ENCODE peak calls at places on chromosomes 2 and 18, in nine cellular contexts. X is breast epithelium, B is heart left ventricle, M is tibial nerve, R is stomach, P is spleen, O is IMR-90, J is suprapubic skin, S is adrenal gland. I is an unnamed sample.

GRCh38 chr2:46252891-46253659 is 44.1 kb upstream of the EPAS1 start:
- DNase-seq in M (no peak), B (peak; percentile 86), P (no peak), O (no peak), J (no peak), R (no peak), S (peak; percentile 33), X (no peak), I (no peak)

GRCh38 chr2:171923206-171923605 is 945 bp downstream of the HAT1 start:
- DNase-seq in S (peak; percentile 34), M (no peak), X (no peak), J (no peak), P (no peak), O (peak; percentile 38), R (peak; percentile 28), B (no peak), I (peak; percentile 26)

GRCh38 chr2:69843993-69844392 is 14.5 kb downstream of the GMCL1 start:
- DNase-seq in M (no peak), X (no peak), R (no peak), O (no peak), P (no peak), B (no peak), S (no peak), J (no peak), I (no peak)

GRCh38 chr2:227822416-227823003 is 8.9 kb downstream of the CCL20 start:
- DNase-seq in M (no peak), P (no peak), J (no peak), S (no peak), R (no peak), O (no peak), B (no peak), X (no peak), I (no peak)

GRCh38 chr2:49261791-49262190 is 107.5 kb upstream of the FSHR start:
- DNase-seq in M (no peak), P (no peak), J (no peak), R (no peak), S (no peak), O (no peak), B (no peak), X (no peak), I (no peak)

GRCh38 chr2:130819915-130820861 is 16.5 kb upstream of the ARHGEF4 start:
- DNase-seq in O (no peak), S (no peak), X (peak; percentile 48), P (peak; percentile 72), M (no peak), B (no peak), R (no peak), J (no peak), I (no peak)

GRCh38 chr18:8847900-8848299 is 142.5 kb downstream of the MTCL1 start:
- DNase-seq in X (no peak), P (no peak), B (peak; percentile 58), M (no peak), O (no peak), R (no peak), J (no peak), S (no peak), I (no peak)

GRCh38 chr2:121356058-121356640 is 71.1 kb upstream of the TFCP2L1 start:
- DNase-seq in R (peak; percentile 56), J (no peak), O (peak; percentile 69), S (peak; percentile 63), X (peak; percentile 53), P (no peak), M (no peak), B (no peak), I (no peak)

GRCh38 chr18:36786686-36787085 is 42.1 kb downstream of the TPGS2 start:
- DNase-seq in B (peak; percentile 70), S (peak; percentile 42), X (peak; percentile 77), M (peak; percentile 42), R (no peak), O (peak; percentile 71), P (no peak), J (no peak), I (peak; percentile 50)

GRCh38 chr2:64145760-64146159 is 1.5 kb upstream of the PELI1 start:
- DNase-seq in S (no peak), J (no peak), X (no peak), B (no peak), P (no peak), R (no peak), M (no peak), O (no peak), I (no peak)

GRCh38 chr2:36541891-36542595 is 55.9 kb downstream of the FEZ2 start:
- DNase-seq in M (no peak), R (no peak), J (no peak), S (no peak), B (no peak), X (no peak), O (no peak), P (no peak), I (no peak)

GRCh38 chr2:36540986-36541750 is 56.8 kb downstream of the FEZ2 start:
- DNase-seq in P (no peak), J (no peak), M (no peak), S (no peak), R (no peak), O (no peak), B (no peak), X (no peak), I (no peak)

GRCh38 chr2:36536776-36537175 is 61.2 kb downstream of the FEZ2 start:
- DNase-seq in X (no peak), J (no peak), S (no peak), P (no peak), R (no peak), B (no peak), M (no peak), O (no peak), I (no peak)

GRCh38 chr2:36538345-36538744 is 59.6 kb downstream of the FEZ2 start:
- DNase-seq in X (no peak), J (no peak), B (peak; percentile 33), M (no peak), S (no peak), R (no peak), O (no peak), P (no peak), I (no peak)

GRCh38 chr2:36539631-36540030 is 58.3 kb downstream of the FEZ2 start:
- DNase-seq in R (no peak), M (no peak), O (peak; percentile 78), J (no peak), P (no peak), B (no peak), X (no peak), S (no peak), I (no peak)
- H3K36me3 ChIP-seq in R (peaks cover 63% of the 10 kb centered on the region), M (peaks cover 88% of the 10 kb centered on the region), O (peaks cover 56% of the 10 kb centered on the region), J (peaks cover 44% of the 10 kb centered on the region), P (peaks cover 32% of the 10 kb centered on the region), B (peaks cover 64% of the 10 kb centered on the region), X (peaks cover 3% of the 10 kb centered on the region), S (no peaks in the 10 kb centered on the region), I (peaks cover 71% of the 10 kb centered on the region)

GRCh38 chr2:96157649-96158553 is 12.7 kb upstream of the DUSP2 start:
- DNase-seq in R (no peak), M (no peak), P (peak; percentile 90), B (no peak), J (no peak), X (no peak), S (no peak), O (no peak), I (no peak)
- TF ChIP-seq POLR2A in R (no peak), M (no peak), P (no peak), B (no peak), J (no peak), X (no peak), S (no peak), O (no peak), I (no peak)

DNA sequence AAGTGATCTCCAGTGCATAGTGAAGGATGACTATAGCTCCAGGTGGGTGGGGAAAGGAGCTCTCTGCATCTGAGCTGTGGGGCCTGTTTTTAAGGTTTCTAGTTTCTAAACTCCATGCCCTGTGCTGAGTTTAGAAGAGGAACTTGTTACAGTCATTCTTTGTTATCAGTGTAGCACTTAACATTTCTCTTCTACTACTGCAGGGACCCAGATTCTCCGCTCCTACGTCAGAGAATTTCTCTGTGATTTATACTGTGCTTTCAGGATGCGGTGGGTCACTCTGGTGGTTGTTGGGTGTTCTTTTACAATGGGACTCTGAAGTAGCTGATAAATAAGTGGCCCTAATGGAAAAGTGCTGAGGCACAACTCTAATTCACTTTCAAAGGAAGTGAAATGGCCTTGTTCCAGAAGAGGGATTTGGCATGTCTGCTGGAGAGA is 122.0 kb downstream of the WDSUB1 start:
- DNase-seq in S (no peak), B (no peak), O (no peak), M (no peak), X (no peak), R (no peak), P (no peak), J (no peak), I (no peak)
- H3K27ac ChIP-seq in S (no peak overlapping the region), B (peak overlapping the region; percentile 79), O (no peak overlapping the region), M (no peak overlapping the region), X (no peak overlapping the region), R (no peak overlapping the region), P (no peak overlapping the region), J (no peak overlapping the region), I (no peak overlapping the region)

DNA sequence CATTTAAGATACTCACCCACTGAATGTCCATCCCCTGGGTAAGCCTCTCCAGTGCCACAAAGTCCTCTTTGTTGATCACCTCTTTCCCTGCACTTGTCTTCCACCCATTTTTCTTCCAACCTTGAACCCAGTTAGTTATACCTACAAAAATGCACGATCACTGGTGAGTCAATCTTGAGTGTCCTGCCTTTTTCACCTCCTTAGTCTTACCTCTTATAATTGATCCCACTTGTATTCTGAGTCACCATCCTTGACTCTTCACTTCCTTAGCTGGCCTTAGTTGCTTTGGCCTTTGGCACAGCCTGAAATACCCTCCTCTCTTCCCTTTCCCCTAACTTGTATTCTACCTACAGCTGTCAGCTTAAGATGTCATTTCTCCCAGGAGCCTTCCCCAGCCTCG is 10.2 kb downstream of the RNASEH1 start:
- DNase-seq in R (no peak), S (no peak), O (no peak), M (no peak), B (no peak), X (no peak), P (no peak), J (no peak), I (no peak)
- H3K36me3 ChIP-seq in R (peaks cover 98% of the 10 kb centered on the region), S (no peaks in the 10 kb centered on the region), O (peaks cover 72% of the 10 kb centered on the region), M (peaks cover 100% of the 10 kb centered on the region), B (peaks cover 95% of the 10 kb centered on the region), X (peaks cover 18% of the 10 kb centered on the region), P (peaks cover 97% of the 10 kb centered on the region), J (peaks cover 98% of the 10 kb centered on the region), I (no peaks in the 10 kb centered on the region)

DNA sequence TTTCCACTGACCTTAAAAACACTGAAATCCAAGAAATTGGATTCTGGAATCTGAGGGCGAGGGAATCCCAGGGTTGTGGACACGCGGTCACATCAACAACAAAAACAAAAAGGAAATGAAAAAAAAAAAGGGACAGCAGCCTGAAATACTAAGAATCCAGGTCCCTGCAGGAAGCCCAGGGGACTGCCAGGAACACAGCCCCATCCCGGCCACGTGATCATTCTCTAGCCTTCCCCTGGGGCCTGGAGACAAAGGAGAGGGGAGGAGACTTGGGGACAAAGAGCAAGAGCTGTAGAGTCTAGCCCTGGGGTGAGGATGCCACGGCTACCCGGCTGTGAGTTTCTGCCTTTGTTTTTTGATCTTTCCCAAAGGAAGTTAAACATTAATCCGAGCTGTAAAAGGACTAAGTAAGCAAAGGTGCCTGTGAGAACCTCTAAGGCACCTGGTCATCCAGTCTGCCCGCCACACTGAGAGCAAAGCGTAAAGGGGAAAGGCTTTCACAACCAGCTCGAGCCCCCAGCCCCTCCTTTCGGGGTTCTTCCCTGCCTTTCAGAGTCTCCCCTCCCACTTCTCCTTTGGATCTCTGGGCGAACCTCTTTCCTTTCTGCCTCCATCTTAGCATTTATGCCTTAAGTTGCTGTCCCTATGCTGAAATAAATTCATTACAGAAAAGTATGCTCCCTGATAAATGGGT is 57.9 kb upstream of the MSH2 start:
- DNase-seq in B (peak; percentile 80), J (peak; percentile 84), X (peak; percentile 86), R (peak; percentile 88), P (peak; percentile 83), M (no peak), S (peak; percentile 87), O (peak; percentile 44), I (no peak)
- TF ChIP-seq POLR2A in B (no peak), J (no peak), X (peak; percentile 7), R (no peak), P (no peak), M (no peak), S (peak; percentile 71), O (no peak), I (no peak)

GRCh38 chr18:77108821-77109692 is 23.5 kb downstream of the MBP start:
- DNase-seq in M (no peak), B (no peak), X (no peak), S (no peak), O (no peak), J (no peak), P (no peak), R (no peak), I (no peak)
- H3K27ac ChIP-seq in M (peak overlapping the region; percentile 75), B (peak overlapping the region; percentile 57), X (peak overlapping the region; percentile 74), S (peak overlapping the region; percentile 22), O (peak overlapping the region; percentile 40), J (peak overlapping the region; percentile 80), P (peak overlapping the region; percentile 86), R (peak overlapping the region; percentile 72), I (peak overlapping the region; percentile 100)

I was measured in gastrocnemius medialis.